ENCODE peak calls at places on chromosomes 11 and 22, in four cellular contexts. One of them, this sample, is unnamed.

GRCh38 chr11:76693791-76694190 is 23.2 kb upstream of the LRRC32 start:
- DNase-seq in astrocyte: no peak
- DNase-seq in WERI-Rb-1: no peak
- DNase-seq in psoas muscle: no peak
- DNase-seq in this sample: no peak

GRCh38 chr22:35312198-35313059 is 12.7 kb downstream of the TOM1 start:
- DNase-seq in psoas muscle: no peak
- DNase-seq in WERI-Rb-1: no peak
- DNase-seq in astrocyte: peak
- DNase-seq in this sample: no peak

GRCh38 chr22:50105529-50106100 is 15.8 kb downstream of the MOV10L1 start:
- DNase-seq in psoas muscle: no peak
- DNase-seq in astrocyte: no peak
- DNase-seq in WERI-Rb-1: no peak
- DNase-seq in this sample: no peak

GRCh38 chr11:57567512-57568329 is at the start of gene UBE2L6:
- DNase-seq in astrocyte: peak
- DNase-seq in WERI-Rb-1: peak
- DNase-seq in psoas muscle: peak
- DNase-seq in this sample: peak

GRCh38 chr11:117940736-117941135 is 11.5 kb upstream of the TMPRSS13 start:
- DNase-seq in WERI-Rb-1: no peak
- DNase-seq in psoas muscle: no peak
- DNase-seq in astrocyte: no peak
- DNase-seq in this sample: no peak

GRCh38 chr22:20388200-20388599 is 5.8 kb upstream of the ZNF74 start:
- DNase-seq in WERI-Rb-1: no peak
- DNase-seq in astrocyte: no peak
- DNase-seq in psoas muscle: no peak
- DNase-seq in this sample: no peak

GRCh38 chr11:120652705-120653335 is 141.3 kb downstream of the GRIK4 start:
- DNase-seq in psoas muscle: no peak
- DNase-seq in WERI-Rb-1: no peak
- DNase-seq in astrocyte: no peak
- DNase-seq in this sample: no peak

GRCh38 chr22:40054486-40054885 is 59.7 kb downstream of the FAM83F start:
- DNase-seq in astrocyte: no peak
- DNase-seq in psoas muscle: no peak
- DNase-seq in WERI-Rb-1: no peak
- DNase-seq in this sample: no peak

GRCh38 chr11:116037851-116038250 is 533.6 kb upstream of the CADM1 start:
- DNase-seq in WERI-Rb-1: no peak
- DNase-seq in astrocyte: peak
- DNase-seq in psoas muscle: no peak
- DNase-seq in this sample: peak

GRCh38 chr11:119743041-119743440 is 14.0 kb upstream of the NECTIN1 start:
- DNase-seq in astrocyte: no peak
- DNase-seq in psoas muscle: no peak
- DNase-seq in WERI-Rb-1: no peak
- DNase-seq in this sample: no peak

GRCh38 chr11:72844356-72844755 is 30.1 kb downstream of the ATG16L2 start:
- DNase-seq in WERI-Rb-1: no peak
- DNase-seq in psoas muscle: no peak
- DNase-seq in astrocyte: peak
- DNase-seq in this sample: no peak

GRCh38 chr22:25930710-25931353 is 188.8 kb downstream of the MYO18B start:
- DNase-seq in WERI-Rb-1: peak
- DNase-seq in psoas muscle: no peak
- DNase-seq in astrocyte: no peak
- DNase-seq in this sample: peak
- H3K4me3 ChIP-seq in WERI-Rb-1: no peak
- H3K4me3 ChIP-seq in psoas muscle: no peak
- H3K4me3 ChIP-seq in astrocyte: no peak
- H3K4me3 ChIP-seq in this sample: no peak

GRCh38 chr11:128509990-128510389 is 77.4 kb downstream of the ETS1 start:
- DNase-seq in astrocyte: no peak
- DNase-seq in psoas muscle: no peak
- DNase-seq in WERI-Rb-1: no peak
- DNase-seq in this sample: no peak
- H3K4me3 ChIP-seq in astrocyte: no peak
- H3K4me3 ChIP-seq in psoas muscle: no peak
- H3K4me3 ChIP-seq in WERI-Rb-1: no peak
- H3K4me3 ChIP-seq in this sample: no peak

GRCh38 chr11:128718064-128718463 is 24.2 kb downstream of the FLI1 start:
- DNase-seq in WERI-Rb-1: no peak
- DNase-seq in astrocyte: no peak
- DNase-seq in psoas muscle: no peak
- DNase-seq in this sample: no peak

GRCh38 chr11:128716661-128717210 is 22.9 kb downstream of the FLI1 start:
- DNase-seq in psoas muscle: no peak
- DNase-seq in astrocyte: peak
- DNase-seq in WERI-Rb-1: no peak
- DNase-seq in this sample: no peak

GRCh38 chr11:128715691-128716153 is 21.9 kb downstream of the FLI1 start:
- DNase-seq in WERI-Rb-1: no peak
- DNase-seq in astrocyte: peak
- DNase-seq in psoas muscle: no peak
- DNase-seq in this sample: peak

GRCh38 chr11:128716231-128716630 is 22.4 kb downstream of the FLI1 start:
- DNase-seq in psoas muscle: no peak
- DNase-seq in astrocyte: no peak
- DNase-seq in WERI-Rb-1: no peak
- DNase-seq in this sample: no peak

GRCh38 chr11:128717581-128717980 is 23.7 kb downstream of the FLI1 start:
- DNase-seq in WERI-Rb-1: no peak
- DNase-seq in psoas muscle: no peak
- DNase-seq in astrocyte: no peak
- DNase-seq in this sample: no peak
- H3K4me3 ChIP-seq in WERI-Rb-1: no peak
- H3K4me3 ChIP-seq in psoas muscle: no peak
- H3K4me3 ChIP-seq in astrocyte: no peak
- H3K4me3 ChIP-seq in this sample: no peak

GRCh38 chr22:38843716-38844660 is at the start of gene NPTXR:
- DNase-seq in astrocyte: no peak
- DNase-seq in psoas muscle: peak
- DNase-seq in WERI-Rb-1: peak
- DNase-seq in this sample: peak

GRCh38 chr22:38841635-38842034 is 2.2 kb downstream of the NPTXR start:
- DNase-seq in WERI-Rb-1: no peak
- DNase-seq in psoas muscle: no peak
- DNase-seq in astrocyte: no peak
- DNase-seq in this sample: no peak

GRCh38 chr22:38843201-38843715 is 570 bp downstream of the NPTXR start:
- DNase-seq in psoas muscle: peak
- DNase-seq in WERI-Rb-1: peak
- DNase-seq in astrocyte: peak
- DNase-seq in this sample: peak

GRCh38 chr22:38841211-38841610 is 2.6 kb downstream of the NPTXR start:
- DNase-seq in psoas muscle: no peak
- DNase-seq in WERI-Rb-1: no peak
- DNase-seq in astrocyte: no peak
- DNase-seq in this sample: no peak

GRCh38 chr22:38842512-38843200 is 1.2 kb downstream of the NPTXR start:
- DNase-seq in WERI-Rb-1: no peak
- DNase-seq in astrocyte: no peak
- DNase-seq in psoas muscle: no peak
- DNase-seq in this sample: no peak
- H3K4me3 ChIP-seq in WERI-Rb-1: peak
- H3K4me3 ChIP-seq in astrocyte: peak
- H3K4me3 ChIP-seq in psoas muscle: peak
- H3K4me3 ChIP-seq in this sample: peak

DNA sequence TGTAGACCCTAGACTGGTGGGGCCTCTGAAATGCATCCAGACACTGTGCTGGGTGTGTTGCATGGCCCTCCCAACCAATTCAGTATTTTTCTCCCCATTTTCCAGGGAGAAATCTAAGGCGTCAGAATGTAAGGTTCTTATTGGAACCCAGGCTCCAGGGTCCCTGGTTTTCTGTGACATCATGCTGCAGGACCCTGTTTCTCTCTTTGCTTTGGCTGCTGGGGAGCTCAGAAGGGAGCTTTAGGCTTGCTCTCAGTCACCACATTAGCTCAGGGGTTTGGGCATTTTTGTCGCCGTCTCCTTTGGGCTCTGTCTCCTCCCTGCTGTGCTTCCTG is 2.9 kb downstream of the MYEOV start:
- DNase-seq in psoas muscle: no peak
- DNase-seq in astrocyte: no peak
- DNase-seq in WERI-Rb-1: no peak
- DNase-seq in this sample: no peak
- H3K4me3 ChIP-seq in psoas muscle: peak
- H3K4me3 ChIP-seq in astrocyte: no peak
- H3K4me3 ChIP-seq in WERI-Rb-1: no peak
- H3K4me3 ChIP-seq in this sample: no peak

GRCh38 chr11:46588915-46589314 is 4.9 kb downstream of the AMBRA1 start:
- DNase-seq in psoas muscle: no peak
- DNase-seq in astrocyte: no peak
- DNase-seq in WERI-Rb-1: no peak
- DNase-seq in this sample: no peak
- H3K4me3 ChIP-seq in psoas muscle: no peak
- H3K4me3 ChIP-seq in astrocyte: no peak
- H3K4me3 ChIP-seq in WERI-Rb-1: no peak
- H3K4me3 ChIP-seq in this sample: no peak

GRCh38 chr22:17569971-17570511 is 6.7 kb downstream of the SLC25A18 start:
- DNase-seq in psoas muscle: peak
- DNase-seq in WERI-Rb-1: no peak
- DNase-seq in astrocyte: peak
- DNase-seq in this sample: no peak
- H3K4me3 ChIP-seq in psoas muscle: peak
- H3K4me3 ChIP-seq in WERI-Rb-1: no peak
- H3K4me3 ChIP-seq in astrocyte: peak
- H3K4me3 ChIP-seq in this sample: no peak

GRCh38 chr11:33211153-33211552 is 46.0 kb upstream of the HIPK3 start:
- DNase-seq in astrocyte: no peak
- DNase-seq in psoas muscle: no peak
- DNase-seq in WERI-Rb-1: no peak
- DNase-seq in this sample: no peak
- H3K4me3 ChIP-seq in astrocyte: no peak
- H3K4me3 ChIP-seq in psoas muscle: no peak
- H3K4me3 ChIP-seq in WERI-Rb-1: no peak
- H3K4me3 ChIP-seq in this sample: no peak

This sample was measured in BE2C.